ENCODE peak calls at places on chromosomes 1 and 21, in five cellular contexts. O is MM.1S, J is neural progenitor cell, P is heart right ventricle, V is C1 segment of cervical spinal cord. M is an unnamed sample.

GRCh38 chr1:206445116-206445515 is 25.2 kb upstream of the IKBKE start:
- DNase-seq in O (no peak), J (no peak), P (peak; percentile 33), V (no peak), M (no peak)

GRCh38 chr1:30684881-30685795 is 38.2 kb downstream of the MATN1 start:
- DNase-seq in O (no peak), J (peak; percentile 99), P (no peak), V (no peak), M (peak; percentile 100)

GRCh38 chr1:184513966-184514365 is 127.1 kb downstream of the C1orf21 start:
- DNase-seq in O (no peak), J (no peak), P (no peak), V (no peak), M (no peak)

GRCh38 chr1:26327956-26328362 is 10.2 kb downstream of the CD52 start:
- DNase-seq in O (no peak), J (no peak), P (no peak), V (no peak), M (no peak)

GRCh38 chr1:58780586-58781452 is 3.0 kb downstream of the JUN start:
- DNase-seq in O (no peak), J (no peak), P (no peak), V (no peak), M (no peak)

GRCh38 chr1:104921552-104921951 is 1171.9 kb downstream of the AMY1C start:
- DNase-seq in O (no peak), J (no peak), P (no peak), V (no peak), M (no peak)

GRCh38 chr1:28110555-28110954 is 22.1 kb upstream of the EYA3 start:
- DNase-seq in O (no peak), J (no peak), P (no peak), V (no peak), M (no peak)

GRCh38 chr21:36321325-36322082 is 1.5 kb downstream of the MORC3 start:
- DNase-seq in O (no peak), J (peak; percentile 68), P (no peak), V (peak; percentile 25), M (peak; percentile 31)

GRCh38 chr21:43968410-43969114 is 43.5 kb upstream of the TRAPPC10 start:
- DNase-seq in O (no peak), J (no peak), P (no peak), V (no peak), M (no peak)

GRCh38 chr1:101200513-101200912 is 36.3 kb upstream of the S1PR1 start:
- DNase-seq in O (no peak), J (no peak), P (no peak), V (no peak), M (peak; percentile 44)

GRCh38 chr21:34132905-34133304 is 59.5 kb downstream of the MRPS6 start:
- DNase-seq in O (no peak), J (no peak), P (no peak), V (no peak), M (no peak)

GRCh38 chr1:167171286-167171929 is 49.3 kb upstream of the POU2F1 start:
- DNase-seq in O (no peak), J (no peak), P (no peak), V (no peak), M (no peak)

GRCh38 chr1:112317556-112317955 is 78.5 kb upstream of the CTTNBP2NL start:
- DNase-seq in O (no peak), J (no peak), P (no peak), V (no peak), M (no peak)

GRCh38 chr1:225299624-225300023 is 128.2 kb downstream of the LBR start:
- DNase-seq in O (no peak), J (no peak), P (no peak), V (no peak), M (no peak)

GRCh38 chr21:45140346-45140940 is 66.1 kb downstream of the ADARB1 start:
- DNase-seq in O (peak; percentile 87), J (peak; percentile 94), P (peak; percentile 57), V (no peak), M (peak; percentile 85)

GRCh38 chr1:43349594-43350306 is 9.0 kb upstream of the CDC20 start:
- DNase-seq in O (peak; percentile 10), J (peak; percentile 41), P (peak; percentile 41), V (no peak), M (no peak)

GRCh38 chr1:220682901-220683576 is 7.1 kb upstream of the C1orf115 start:
- DNase-seq in O (no peak), J (no peak), P (no peak), V (no peak), M (no peak)

GRCh38 chr1:210366767-210367166 is 38.1 kb downstream of the HHAT start:
- DNase-seq in O (no peak), J (no peak), P (no peak), V (no peak), M (no peak)

GRCh38 chr1:30763654-30764248 is 6.2 kb upstream of the LAPTM5 start:
- DNase-seq in O (no peak), J (no peak), P (no peak), V (peak; percentile 74), M (no peak)

GRCh38 chr1:227947678-227948492 is at the start of gene WNT9A:
- DNase-seq in O (no peak), J (peak; percentile 94), P (peak; percentile 53), V (no peak), M (peak; percentile 97)

GRCh38 chr1:55067022-55067781 is 27.9 kb downstream of the PCSK9 start:
- DNase-seq in O (no peak), J (no peak), P (peak; percentile 74), V (peak; percentile 84), M (no peak)

GRCh38 chr1:32818804-32819541 is 1.5 kb downstream of the S100PBP start:
- DNase-seq in O (peak; percentile 92), J (no peak), P (no peak), V (no peak), M (no peak)

GRCh38 chr1:161915051-161915503 is 108.6 kb downstream of the OLFML2B start:
- DNase-seq in O (no peak), J (no peak), P (no peak), V (no peak), M (no peak)

GRCh38 chr1:60670313-60670712 is 412.0 kb upstream of the NFIA start:
- DNase-seq in O (no peak), J (no peak), P (no peak), V (no peak), M (no peak)

GRCh38 chr21:31710586-31710985 is 21.3 kb downstream of the SCAF4 start:
- DNase-seq in O (no peak), J (no peak), P (no peak), V (no peak), M (no peak)

GRCh38 chr1:32902535-32902920 is 1.3 kb upstream of the TMEM54 start:
- DNase-seq in O (no peak), J (no peak), P (no peak), V (no peak), M (no peak)

GRCh38 chr1:88973520-88974137 is 18.8 kb downstream of the KYAT3 start:
- DNase-seq in O (peak; percentile 58), J (peak; percentile 43), P (no peak), V (no peak), M (peak; percentile 18)

GRCh38 chr1:9909222-9910046 is 635 bp downstream of the CTNNBIP1 start:
- DNase-seq in O (peak; percentile 24), J (peak; percentile 30), P (peak; percentile 42), V (peak; percentile 33), M (no peak)

GRCh38 chr1:35369922-35370671 is 101.6 kb downstream of the ZMYM4 start:
- DNase-seq in O (no peak), J (peak; percentile 5), P (peak; percentile 27), V (peak; percentile 25), M (no peak)

GRCh38 chr1:182244451-182244850 is 147.1 kb downstream of the GLUL start:
- DNase-seq in O (no peak), J (no peak), P (no peak), V (no peak), M (no peak)

GRCh38 chr1:225845633-225846259 is 35.8 kb downstream of the EPHX1 start:
- DNase-seq in O (no peak), J (peak; percentile 93), P (peak; percentile 78), V (peak; percentile 28), M (peak; percentile 89)

GRCh38 chr1:31712625-31713024 is 8.8 kb upstream of the COL16A1 start:
- DNase-seq in O (no peak), J (no peak), P (peak; percentile 35), V (no peak), M (no peak)

GRCh38 chr1:17020502-17020901 is 8.8 kb upstream of the ATP13A2 start:
- DNase-seq in O (no peak), J (no peak), P (no peak), V (no peak), M (no peak)

GRCh38 chr1:97307151-97307550 is 585.6 kb downstream of the PTBP2 start:
- DNase-seq in O (no peak), J (no peak), P (no peak), V (no peak), M (no peak)

M was measured in iPS-NIHi11.